ENCODE peak calls at places on chromosomes 1 and 21, in ten cellular contexts. H, A, J, F, C, D, T, Z, N and K are unnamed samples.

GRCh38 chr1:58783090-58783992 is 506 bp downstream of the JUN start:
- DNase-seq in H (no peak), A (no peak), J (no peak), F (peak), C (no peak), D (peak), T (no peak), Z (peak), N (no peak), K (no peak)

GRCh38 chr1:28172690-28173150 is 3.8 kb downstream of the PTAFR start:
- DNase-seq in H (no peak), A (no peak), J (no peak), F (no peak), C (no peak), D (no peak), T (no peak), Z (no peak), N (no peak), K (no peak)

GRCh38 chr1:212951058-212951923 is 950 bp downstream of the VASH2 start:
- DNase-seq in H (peak), A (no peak), J (no peak), F (peak), C (no peak), D (peak), T (no peak), Z (peak), N (no peak), K (no peak)

GRCh38 chr1:200474633-200475032 is 64.8 kb upstream of the ZNF281 start:
- DNase-seq in H (no peak), A (no peak), J (no peak), F (no peak), C (no peak), D (no peak), T (no peak), Z (no peak), N (no peak), K (no peak)

GRCh38 chr21:29578306-29578705 is 279.6 kb downstream of the BACH1 start:
- DNase-seq in H (no peak), A (no peak), J (no peak), F (no peak), C (no peak), D (no peak), T (no peak), Z (no peak), N (no peak), K (no peak)

GRCh38 chr1:156154317-156154749 is 948 bp downstream of the SEMA4A start:
- DNase-seq in H (peak), A (no peak), J (no peak), F (no peak), C (no peak), D (no peak), T (no peak), Z (no peak), N (no peak), K (no peak)

GRCh38 chr1:197781998-197782718 is 6.9 kb upstream of the DENND1B start:
- DNase-seq in H (no peak), A (no peak), J (no peak), F (peak), C (no peak), D (no peak), T (no peak), Z (peak), N (peak), K (no peak)

GRCh38 chr21:46021978-46022544 is 40.5 kb downstream of the COL6A1 start:
- DNase-seq in H (peak), A (no peak), J (no peak), F (no peak), C (no peak), D (no peak), T (peak), Z (peak), N (no peak), K (no peak)